ENCODE peak calls at places on chromosomes 2 and 18, in five cellular contexts. One of them, this sample, is unnamed.

GRCh38 chr2:162058973-162059668 is 14.9 kb downstream of the DPP4 start:
- DNase-seq in neural progenitor cell: no peak
- DNase-seq in SK-N-SH: no peak
- DNase-seq in MM.1S: peak
- DNase-seq in PC-3: no peak
- DNase-seq in this sample: no peak

GRCh38 chr18:7637269-7637668 is 70.2 kb downstream of the PTPRM start:
- DNase-seq in PC-3: peak
- DNase-seq in neural progenitor cell: no peak
- DNase-seq in MM.1S: no peak
- DNase-seq in SK-N-SH: no peak
- DNase-seq in this sample: no peak

GRCh38 chr2:143482316-143482715 is 353.1 kb downstream of the ARHGAP15 start:
- DNase-seq in neural progenitor cell: no peak
- DNase-seq in MM.1S: no peak
- DNase-seq in SK-N-SH: no peak
- DNase-seq in PC-3: no peak
- DNase-seq in this sample: no peak

GRCh38 chr2:124877065-124877671 is 852.1 kb downstream of the CNTNAP5 start:
- DNase-seq in MM.1S: no peak
- DNase-seq in SK-N-SH: no peak
- DNase-seq in neural progenitor cell: no peak
- DNase-seq in PC-3: peak
- DNase-seq in this sample: no peak

GRCh38 chr2:208031608-208032019 is 6.3 kb upstream of the PLEKHM3 start:
- DNase-seq in neural progenitor cell: no peak
- DNase-seq in MM.1S: no peak
- DNase-seq in SK-N-SH: no peak
- DNase-seq in PC-3: no peak
- DNase-seq in this sample: no peak

GRCh38 chr2:120978359-120979050 is 242.8 kb downstream of the GLI2 start:
- DNase-seq in MM.1S: no peak
- DNase-seq in SK-N-SH: no peak
- DNase-seq in neural progenitor cell: no peak
- DNase-seq in PC-3: peak
- DNase-seq in this sample: no peak

GRCh38 chr18:26103579-26103978 is 13.2 kb upstream of the SS18 start:
- DNase-seq in neural progenitor cell: peak
- DNase-seq in SK-N-SH: peak
- DNase-seq in MM.1S: peak
- DNase-seq in PC-3: peak
- DNase-seq in this sample: peak

GRCh38 chr2:109632158-109632789 is 18.1 kb downstream of the SOWAHC start:
- DNase-seq in SK-N-SH: no peak
- DNase-seq in neural progenitor cell: no peak
- DNase-seq in PC-3: no peak
- DNase-seq in MM.1S: no peak
- DNase-seq in this sample: no peak

GRCh38 chr2:219001577-219002394 is 8.6 kb upstream of the CRYBA2 start:
- DNase-seq in PC-3: peak
- DNase-seq in SK-N-SH: peak
- DNase-seq in MM.1S: peak
- DNase-seq in neural progenitor cell: peak
- DNase-seq in this sample: peak

GRCh38 chr2:73892631-73893329 is at the start of gene ACTG2:
- DNase-seq in MM.1S: no peak
- DNase-seq in SK-N-SH: no peak
- DNase-seq in neural progenitor cell: no peak
- DNase-seq in PC-3: peak
- DNase-seq in this sample: no peak

GRCh38 chr2:213086566-213086965 is 64.8 kb downstream of the IKZF2 start:
- DNase-seq in neural progenitor cell: peak
- DNase-seq in SK-N-SH: no peak
- DNase-seq in PC-3: no peak
- DNase-seq in MM.1S: no peak
- DNase-seq in this sample: peak

GRCh38 chr2:231464576-231465540 is 574 bp upstream of the NCL start:
- DNase-seq in PC-3: no peak
- DNase-seq in MM.1S: peak
- DNase-seq in neural progenitor cell: peak
- DNase-seq in SK-N-SH: peak
- DNase-seq in this sample: peak

GRCh38 chr2:61288070-61288841 is 126.3 kb downstream of the C2orf74 start:
- DNase-seq in PC-3: no peak
- DNase-seq in SK-N-SH: no peak
- DNase-seq in MM.1S: no peak
- DNase-seq in neural progenitor cell: no peak
- DNase-seq in this sample: no peak

GRCh38 chr2:188787002-188787660 is 187.0 kb upstream of the COL3A1 start:
- DNase-seq in neural progenitor cell: no peak
- DNase-seq in MM.1S: no peak
- DNase-seq in PC-3: peak
- DNase-seq in SK-N-SH: no peak
- DNase-seq in this sample: no peak

GRCh38 chr2:119702918-119703401 is 24.0 kb downstream of the TMEM177 start:
- DNase-seq in neural progenitor cell: peak
- DNase-seq in SK-N-SH: peak
- DNase-seq in MM.1S: peak
- DNase-seq in PC-3: peak
- DNase-seq in this sample: peak

GRCh38 chr18:45666520-45666919 is 51.2 kb downstream of the SLC14A2 start:
- DNase-seq in neural progenitor cell: no peak
- DNase-seq in MM.1S: peak
- DNase-seq in SK-N-SH: peak
- DNase-seq in PC-3: no peak
- DNase-seq in this sample: no peak

GRCh38 chr2:149076863-149077412 is 38.4 kb downstream of the LYPD6B start:
- DNase-seq in neural progenitor cell: peak
- DNase-seq in PC-3: no peak
- DNase-seq in MM.1S: no peak
- DNase-seq in SK-N-SH: peak
- DNase-seq in this sample: peak

DNA sequence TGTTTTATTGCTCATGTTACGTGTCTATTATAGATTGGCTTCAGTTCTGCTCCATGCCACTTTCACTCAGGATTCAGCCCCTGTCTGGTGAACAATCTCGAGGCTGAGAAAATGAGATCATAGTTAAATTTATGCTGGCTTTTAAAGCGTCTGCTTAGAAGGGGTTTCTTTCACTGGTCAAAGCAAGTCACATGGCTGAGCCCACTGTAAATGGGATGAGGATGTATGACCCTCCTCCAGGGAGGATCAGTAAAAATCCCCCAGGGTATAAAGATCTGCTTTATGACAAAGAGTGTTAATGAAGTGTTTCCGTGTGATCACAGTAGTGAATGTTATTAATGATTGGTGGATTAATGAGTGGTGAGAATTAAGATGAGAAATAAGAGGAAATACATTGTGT is 6.2 kb upstream of the PLCL1 start:
- DNase-seq in neural progenitor cell: no peak
- DNase-seq in PC-3: no peak
- DNase-seq in MM.1S: no peak
- DNase-seq in SK-N-SH: no peak
- DNase-seq in this sample: no peak
- TF ChIP-seq EZH2phosphoT487 in neural progenitor cell: no peak
- TF ChIP-seq EZH2phosphoT487 in PC-3: no peak
- TF ChIP-seq EZH2phosphoT487 in MM.1S: no peak
- TF ChIP-seq EZH2phosphoT487 in SK-N-SH: no peak
- TF ChIP-seq EZH2phosphoT487 in this sample: no peak

DNA sequence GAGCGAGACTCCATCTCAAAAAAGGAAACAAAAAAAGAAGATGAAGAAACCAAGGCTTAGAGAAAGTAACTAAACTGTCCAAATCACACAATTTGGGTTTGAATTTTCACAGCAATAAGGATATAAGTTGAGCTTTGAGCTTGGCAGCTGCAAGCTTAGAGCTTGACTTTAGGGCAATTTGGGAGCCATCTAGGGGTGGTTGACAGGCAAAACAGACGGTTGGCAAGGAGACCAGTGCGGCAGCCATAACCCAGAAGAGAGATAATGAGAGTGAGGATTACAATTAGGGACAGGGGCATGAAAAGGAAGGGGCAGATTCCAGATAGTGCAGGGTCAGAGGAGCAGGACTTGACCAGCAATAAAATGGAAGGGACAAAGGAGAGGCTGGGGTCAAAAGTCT is 382.2 kb upstream of the HNRNPA3 start:
- DNase-seq in neural progenitor cell: peak
- DNase-seq in MM.1S: no peak
- DNase-seq in PC-3: peak
- DNase-seq in SK-N-SH: peak
- DNase-seq in this sample: peak
- TF ChIP-seq EZH2phosphoT487 in neural progenitor cell: peak
- TF ChIP-seq EZH2phosphoT487 in MM.1S: no peak
- TF ChIP-seq EZH2phosphoT487 in PC-3: no peak
- TF ChIP-seq EZH2phosphoT487 in SK-N-SH: no peak
- TF ChIP-seq EZH2phosphoT487 in this sample: no peak

DNA sequence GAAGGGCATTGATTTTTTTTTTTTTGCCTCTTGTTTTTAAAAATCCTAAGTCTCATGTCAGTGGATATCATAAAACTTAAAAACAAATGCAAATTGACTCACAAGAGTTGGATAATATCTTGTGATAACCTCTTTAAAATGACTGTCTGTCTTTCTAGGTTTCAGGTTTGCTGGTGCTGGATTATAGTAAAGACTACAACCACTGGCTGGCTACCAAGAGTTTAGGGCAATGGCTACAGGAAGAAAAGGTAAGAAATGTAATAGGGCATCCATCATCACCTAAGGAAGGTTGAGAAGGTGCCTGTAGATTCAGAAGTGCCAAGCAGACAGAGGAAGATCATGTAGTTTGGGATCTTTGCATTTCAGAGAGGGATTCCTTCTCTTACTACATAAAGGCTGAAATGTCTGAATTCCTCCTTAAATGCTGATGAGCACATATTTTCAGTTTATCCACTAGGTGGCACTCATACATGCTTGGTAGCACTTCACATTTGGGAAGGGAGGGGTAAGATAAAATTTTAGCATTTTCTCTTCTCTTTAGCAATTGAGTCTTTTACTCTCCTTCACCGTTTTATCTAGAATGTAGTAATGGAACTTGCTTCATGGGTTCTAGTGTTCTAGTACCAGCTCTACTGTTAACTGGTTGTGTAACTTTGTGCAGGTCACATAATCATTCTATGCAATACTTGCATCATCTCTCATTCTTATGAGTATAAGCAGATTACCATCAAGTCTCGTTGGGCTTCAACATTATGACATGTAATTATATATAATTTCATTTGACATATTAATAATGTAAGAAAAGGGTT is 21.1 kb downstream of the CPS1 start:
- DNase-seq in MM.1S: peak
- DNase-seq in PC-3: peak
- DNase-seq in neural progenitor cell: peak
- DNase-seq in SK-N-SH: peak
- DNase-seq in this sample: peak
- TF ChIP-seq EZH2phosphoT487 in MM.1S: no peak
- TF ChIP-seq EZH2phosphoT487 in PC-3: no peak
- TF ChIP-seq EZH2phosphoT487 in neural progenitor cell: no peak
- TF ChIP-seq EZH2phosphoT487 in SK-N-SH: no peak
- TF ChIP-seq EZH2phosphoT487 in this sample: no peak

GRCh38 chr2:23566236-23567142 is 181.5 kb downstream of the KLHL29 start:
- DNase-seq in neural progenitor cell: peak
- DNase-seq in SK-N-SH: peak
- DNase-seq in MM.1S: no peak
- DNase-seq in PC-3: peak
- DNase-seq in this sample: peak
- TF ChIP-seq EZH2phosphoT487 in neural progenitor cell: no peak
- TF ChIP-seq EZH2phosphoT487 in SK-N-SH: no peak
- TF ChIP-seq EZH2phosphoT487 in MM.1S: no peak
- TF ChIP-seq EZH2phosphoT487 in PC-3: no peak
- TF ChIP-seq EZH2phosphoT487 in this sample: no peak

DNA sequence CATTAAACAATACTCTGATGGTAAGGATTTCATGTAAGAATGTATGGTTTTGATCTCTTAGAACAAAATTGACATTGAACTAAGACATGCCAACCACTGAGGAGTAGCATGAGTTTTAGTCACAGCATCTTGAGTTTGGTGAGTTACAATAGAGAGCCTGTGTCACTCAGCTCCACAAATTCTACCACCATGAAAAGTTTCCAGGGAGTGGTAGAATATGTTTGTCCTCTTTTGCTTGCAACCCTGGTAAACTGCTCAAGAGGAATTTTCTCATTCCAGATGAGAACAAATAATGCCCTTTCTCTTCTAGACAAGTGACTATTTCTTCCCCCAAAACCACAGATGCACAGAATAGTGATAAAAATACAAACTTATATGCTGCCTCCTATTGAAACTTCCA is 502.0 kb upstream of the VRK2 start:
- DNase-seq in PC-3: no peak
- DNase-seq in MM.1S: no peak
- DNase-seq in SK-N-SH: no peak
- DNase-seq in neural progenitor cell: no peak
- DNase-seq in this sample: no peak
- TF ChIP-seq EZH2phosphoT487 in PC-3: no peak
- TF ChIP-seq EZH2phosphoT487 in MM.1S: no peak
- TF ChIP-seq EZH2phosphoT487 in SK-N-SH: no peak
- TF ChIP-seq EZH2phosphoT487 in neural progenitor cell: no peak
- TF ChIP-seq EZH2phosphoT487 in this sample: no peak

DNA sequence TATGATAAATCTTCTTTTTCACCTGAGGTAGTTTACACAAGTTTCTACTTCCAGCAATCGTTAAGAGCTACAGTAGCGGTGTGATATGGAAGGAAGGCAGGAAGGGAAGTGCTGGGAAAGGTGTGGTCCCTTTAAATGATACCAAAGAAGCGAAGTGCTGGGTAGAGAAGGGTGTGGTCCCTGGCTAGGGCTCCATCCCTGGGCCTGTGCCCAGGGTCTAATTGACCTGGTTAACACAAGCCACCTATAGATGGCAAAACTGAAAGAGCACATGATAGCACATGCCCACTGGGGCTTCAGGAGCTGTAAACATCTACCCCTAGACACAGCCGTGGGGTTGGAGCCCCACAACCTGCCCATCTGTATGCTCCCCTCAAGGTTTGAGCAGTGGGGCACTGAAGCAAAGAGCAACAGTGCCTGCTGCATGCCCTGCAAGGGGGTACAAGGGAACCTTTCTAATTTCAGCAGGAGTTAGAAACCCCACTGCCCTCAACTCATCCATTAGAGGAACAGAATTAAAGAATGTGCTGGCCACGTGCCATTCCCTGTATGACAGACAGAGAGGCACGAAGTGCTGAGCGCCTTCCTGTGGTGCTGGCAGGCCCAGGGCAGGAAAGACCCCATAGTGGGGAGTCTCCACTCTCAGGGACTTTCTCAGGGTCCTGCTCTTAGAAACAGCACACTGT is 153.1 kb upstream of the LMAN1 start:
- DNase-seq in PC-3: no peak
- DNase-seq in neural progenitor cell: no peak
- DNase-seq in SK-N-SH: no peak
- DNase-seq in MM.1S: no peak
- DNase-seq in this sample: no peak
- TF ChIP-seq EZH2phosphoT487 in PC-3: no peak
- TF ChIP-seq EZH2phosphoT487 in neural progenitor cell: no peak
- TF ChIP-seq EZH2phosphoT487 in SK-N-SH: no peak
- TF ChIP-seq EZH2phosphoT487 in MM.1S: no peak
- TF ChIP-seq EZH2phosphoT487 in this sample: no peak

GRCh38 chr2:241053576-241054251 is 48.4 kb downstream of the MTERF4 start:
- DNase-seq in SK-N-SH: no peak
- DNase-seq in neural progenitor cell: no peak
- DNase-seq in PC-3: no peak
- DNase-seq in MM.1S: no peak
- DNase-seq in this sample: no peak
- TF ChIP-seq EZH2phosphoT487 in SK-N-SH: no peak
- TF ChIP-seq EZH2phosphoT487 in neural progenitor cell: no peak
- TF ChIP-seq EZH2phosphoT487 in PC-3: no peak
- TF ChIP-seq EZH2phosphoT487 in MM.1S: no peak
- TF ChIP-seq EZH2phosphoT487 in this sample: no peak

This sample was measured in GM23338.